ENCODE peak calls at places on chromosomes 7 and 10, in five cellular contexts. Y is heart right ventricle, O is neuronal stem cell, U is H7, E is HEK293T. S is an unnamed sample.
A peak's percentile ranks its signal among the peaks of the same experiment; 100 is the strongest.

GRCh38 chr10:88651131-88651541 is 13.1 kb upstream of the LIPF start:
- DNase-seq in Y (no peak), O (no peak), U (no peak), E (no peak), S (no peak)

GRCh38 chr7:1920266-1920681 is 250.2 kb downstream of the ELFN1 start:
- DNase-seq in Y (no peak), O (no peak), U (no peak), E (no peak), S (no peak)

GRCh38 chr7:14184292-14184864 is 194.9 kb upstream of the ETV1 start:
- DNase-seq in Y (no peak), O (no peak), U (no peak), E (no peak), S (no peak)

GRCh38 chr10:81978238-81978637 is 103.2 kb downstream of the NRG3 start:
- DNase-seq in Y (no peak), O (peak; percentile 61), U (peak; percentile 19), E (no peak), S (peak; percentile 30)

GRCh38 chr10:84423729-84424128 is 95.3 kb downstream of the CCSER2 start:
- DNase-seq in Y (no peak), O (no peak), U (no peak), E (no peak), S (no peak)

GRCh38 chr7:102469972-102470825 is 5.4 kb downstream of the LRWD1 start:
- DNase-seq in Y (no peak), O (no peak), U (no peak), E (no peak), S (peak; percentile 2)

GRCh38 chr7:151345576-151345975 is 4.0 kb downstream of the NUB1 start:
- DNase-seq in Y (no peak), O (no peak), U (no peak), E (no peak), S (no peak)

GRCh38 chr7:21051865-21052264 is 265.2 kb upstream of the SP8 start:
- DNase-seq in Y (no peak), O (no peak), U (no peak), E (no peak), S (no peak)

GRCh38 chr7:1254281-1255082 is 21.8 kb downstream of the UNCX start:
- DNase-seq in Y (no peak), O (no peak), U (no peak), E (no peak), S (no peak)

GRCh38 chr10:66924674-66925345 is 1.0 kb upstream of the LRRTM3 start:
- DNase-seq in Y (no peak), O (no peak), U (no peak), E (no peak), S (no peak)

GRCh38 chr10:76242956-76243355 is 811.5 kb downstream of the LRMDA start:
- DNase-seq in Y (no peak), O (no peak), U (no peak), E (no peak), S (no peak)

GRCh38 chr7:127588019-127588696 is at the start of gene ARF5:
- DNase-seq in Y (peak; percentile 88), O (peak; percentile 83), U (peak; percentile 99), E (peak; percentile 92), S (peak; percentile 94)

GRCh38 chr10:30373596-30374327 is 24.7 kb upstream of the MTPAP start:
- DNase-seq in Y (no peak), O (no peak), U (no peak), E (no peak), S (no peak)

GRCh38 chr10:63631971-63632370 is 110.8 kb downstream of the REEP3 start:
- DNase-seq in Y (no peak), O (no peak), U (no peak), E (no peak), S (no peak)

GRCh38 chr7:151051108-151051507 is 2.8 kb downstream of the ASIC3 start:
- DNase-seq in Y (peak; percentile 36), O (peak; percentile 78), U (peak; percentile 95), E (no peak), S (peak; percentile 90)

GRCh38 chr7:31043035-31043434 is 9.1 kb upstream of the ADCYAP1R1 start:
- DNase-seq in Y (no peak), O (peak; percentile 89), U (peak; percentile 88), E (no peak), S (peak; percentile 30)

GRCh38 chr10:121669010-121669366 is 70.7 kb upstream of the FGFR2 start:
- DNase-seq in Y (no peak), O (no peak), U (no peak), E (no peak), S (no peak)

GRCh38 chr10:52818019-52818418 is 45.4 kb upstream of the MBL2 start:
- DNase-seq in Y (no peak), O (peak; percentile 46), U (peak; percentile 11), E (peak; percentile 64), S (peak; percentile 10)

GRCh38 chr10:78742406-78742729 is 326.4 kb upstream of the ZMIZ1 start:
- DNase-seq in Y (no peak), O (no peak), U (no peak), E (no peak), S (no peak)

GRCh38 chr10:91172348-91172747 is 48.1 kb upstream of the PCGF5 start:
- DNase-seq in Y (no peak), O (no peak), U (no peak), E (no peak), S (no peak)

GRCh38 chr10:48306870-48307531 is 524 bp downstream of the MAPK8 start:
- DNase-seq in Y (peak; percentile 70), O (peak; percentile 45), U (peak; percentile 92), E (peak; percentile 68), S (peak; percentile 80)

GRCh38 chr7:45938626-45939302 is 17.7 kb upstream of the IGFBP3 start:
- DNase-seq in Y (no peak), O (no peak), U (peak; percentile 76), E (no peak), S (peak; percentile 25)

GRCh38 chr10:43843331-43844101 is 194.8 kb upstream of the ZNF32 start:
- DNase-seq in Y (no peak), O (no peak), U (no peak), E (no peak), S (no peak)

GRCh38 chr10:30783939-30784500 is 154.5 kb upstream of the LYZL2 start:
- DNase-seq in Y (peak; percentile 90), O (peak; percentile 83), U (peak; percentile 95), E (peak; percentile 79), S (peak; percentile 93)

GRCh38 chr7:155669717-155670505 is 25.4 kb downstream of the RBM33 start:
- DNase-seq in Y (no peak), O (no peak), U (peak; percentile 43), E (no peak), S (no peak)

GRCh38 chr7:37476881-37477280 is 28.2 kb upstream of the ELMO1 start:
- DNase-seq in Y (no peak), O (no peak), U (no peak), E (no peak), S (no peak)

GRCh38 chr7:47095906-47096305 is 486.0 kb downstream of the TNS3 start:
- DNase-seq in Y (no peak), O (no peak), U (no peak), E (no peak), S (no peak)

GRCh38 chr7:37577901-37578300 is 105.7 kb upstream of the GPR141 start:
- DNase-seq in Y (no peak), O (no peak), U (no peak), E (no peak), S (no peak)

GRCh38 chr7:82839063-82839462 is 323.6 kb downstream of the PCLO start:
- DNase-seq in Y (no peak), O (no peak), U (no peak), E (no peak), S (no peak)

GRCh38 chr10:95430231-95430951 is 130.8 kb downstream of the SORBS1 start:
- DNase-seq in Y (peak; percentile 59), O (peak; percentile 58), U (peak; percentile 80), E (peak; percentile 88), S (peak; percentile 48)

GRCh38 chr10:118668228-118668952 is 72.9 kb upstream of the PRLHR start:
- DNase-seq in Y (no peak), O (no peak), U (peak; percentile 56), E (no peak), S (no peak)

GRCh38 chr7:34844936-34845665 is 187.1 kb downstream of the NPSR1 start:
- DNase-seq in Y (no peak), O (peak; percentile 24), U (no peak), E (no peak), S (no peak)

GRCh38 chr7:32051128-32051527 is 19.1 kb downstream of the PDE1C start:
- DNase-seq in Y (no peak), O (no peak), U (no peak), E (peak; percentile 20), S (no peak)

GRCh38 chr10:13686331-13686752 is 99.6 kb downstream of the PRPF18 start:
- DNase-seq in Y (peak; percentile 63), O (no peak), U (no peak), E (no peak), S (no peak)

GRCh38 chr7:134618756-134619530 is 27.7 kb upstream of the BPGM start:
- DNase-seq in Y (no peak), O (no peak), U (no peak), E (no peak), S (no peak)

GRCh38 chr7:80941206-80941758 is 22.4 kb upstream of the SEMA3C start:
- DNase-seq in Y (no peak), O (no peak), U (no peak), E (no peak), S (no peak)

GRCh38 chr7:30688718-30689221 is 6.5 kb upstream of the CRHR2 start:
- DNase-seq in Y (peak; percentile 18), O (peak; percentile 57), U (peak; percentile 63), E (no peak), S (peak; percentile 56)

GRCh38 chr7:34748244-34749039 is 90.4 kb downstream of the NPSR1 start:
- DNase-seq in Y (peak; percentile 82), O (no peak), U (no peak), E (no peak), S (no peak)

GRCh38 chr7:5702876-5703571 is 78.4 kb downstream of the RNF216 start:
- DNase-seq in Y (peak; percentile 64), O (no peak), U (no peak), E (no peak), S (no peak)

S was measured in nephron progenitor cell.